ENCODE peak calls at places on chromosomes 2 and 18, in ten cellular contexts. One of them, this sample, is unnamed.

GRCh38 chr2:144421606-144422510 is 98.1 kb downstream of the ZEB2 start:
- DNase-seq in right atrium auricular region: no peak
- DNase-seq in SK-N-SH: no peak
- DNase-seq in colonic mucosa: no peak
- DNase-seq in Peyer's patch: no peak
- DNase-seq in GM23338: no peak
- DNase-seq in breast epithelium: no peak
- DNase-seq in heart left ventricle: no peak
- DNase-seq in fibroblast of lung: no peak
- DNase-seq in heart right ventricle: no peak
- DNase-seq in this sample: no peak

GRCh38 chr2:86301711-86302202 is 35.7 kb downstream of the REEP1 start:
- DNase-seq in Peyer's patch: peak; percentile 50
- DNase-seq in GM23338: no peak
- DNase-seq in right atrium auricular region: no peak
- DNase-seq in heart left ventricle: no peak
- DNase-seq in colonic mucosa: no peak
- DNase-seq in breast epithelium: no peak
- DNase-seq in fibroblast of lung: no peak
- DNase-seq in heart right ventricle: no peak
- DNase-seq in SK-N-SH: no peak
- DNase-seq in this sample: peak; percentile 82

GRCh38 chr2:183799761-183800160 is 675.5 kb downstream of the NUP35 start:
- DNase-seq in heart left ventricle: no peak
- DNase-seq in GM23338: no peak
- DNase-seq in Peyer's patch: no peak
- DNase-seq in colonic mucosa: no peak
- DNase-seq in breast epithelium: no peak
- DNase-seq in fibroblast of lung: no peak
- DNase-seq in heart right ventricle: no peak
- DNase-seq in right atrium auricular region: no peak
- DNase-seq in SK-N-SH: no peak
- DNase-seq in this sample: no peak

GRCh38 chr2:151051584-151052220 is 210.0 kb downstream of the RBM43 start:
- DNase-seq in breast epithelium: no peak
- DNase-seq in Peyer's patch: peak; percentile 57
- DNase-seq in heart right ventricle: peak; percentile 6
- DNase-seq in colonic mucosa: peak; percentile 23
- DNase-seq in GM23338: peak; percentile 66
- DNase-seq in heart left ventricle: peak; percentile 10
- DNase-seq in right atrium auricular region: no peak
- DNase-seq in fibroblast of lung: peak; percentile 41
- DNase-seq in SK-N-SH: peak; percentile 37
- DNase-seq in this sample: peak; percentile 77

GRCh38 chr2:3361518-3362438 is 15.8 kb downstream of the EIPR1 start:
- DNase-seq in heart left ventricle: no peak
- DNase-seq in SK-N-SH: no peak
- DNase-seq in right atrium auricular region: no peak
- DNase-seq in colonic mucosa: no peak
- DNase-seq in breast epithelium: no peak
- DNase-seq in fibroblast of lung: no peak
- DNase-seq in heart right ventricle: no peak
- DNase-seq in Peyer's patch: no peak
- DNase-seq in GM23338: no peak
- DNase-seq in this sample: no peak

GRCh38 chr2:130316596-130316995 is 26.1 kb upstream of the IMP4 start:
- DNase-seq in colonic mucosa: no peak
- DNase-seq in heart right ventricle: no peak
- DNase-seq in SK-N-SH: no peak
- DNase-seq in GM23338: no peak
- DNase-seq in heart left ventricle: no peak
- DNase-seq in right atrium auricular region: no peak
- DNase-seq in breast epithelium: no peak
- DNase-seq in Peyer's patch: no peak
- DNase-seq in fibroblast of lung: no peak
- DNase-seq in this sample: no peak

GRCh38 chr2:219875036-219875435 is 247.6 kb downstream of the SLC4A3 start:
- DNase-seq in right atrium auricular region: no peak
- DNase-seq in Peyer's patch: no peak
- DNase-seq in SK-N-SH: no peak
- DNase-seq in breast epithelium: no peak
- DNase-seq in fibroblast of lung: no peak
- DNase-seq in heart right ventricle: no peak
- DNase-seq in heart left ventricle: no peak
- DNase-seq in colonic mucosa: no peak
- DNase-seq in GM23338: no peak
- DNase-seq in this sample: no peak

GRCh38 chr18:80229342-80229741 is 18.0 kb downstream of the PARD6G start:
- DNase-seq in heart left ventricle: no peak
- DNase-seq in Peyer's patch: no peak
- DNase-seq in SK-N-SH: no peak
- DNase-seq in right atrium auricular region: peak; percentile 32
- DNase-seq in fibroblast of lung: no peak
- DNase-seq in heart right ventricle: no peak
- DNase-seq in colonic mucosa: no peak
- DNase-seq in breast epithelium: no peak
- DNase-seq in GM23338: no peak
- DNase-seq in this sample: no peak

GRCh38 chr2:29834624-29835023 is 86.8 kb downstream of the ALK start:
- DNase-seq in colonic mucosa: no peak
- DNase-seq in SK-N-SH: no peak
- DNase-seq in breast epithelium: no peak
- DNase-seq in heart right ventricle: no peak
- DNase-seq in fibroblast of lung: peak; percentile 84
- DNase-seq in heart left ventricle: no peak
- DNase-seq in Peyer's patch: no peak
- DNase-seq in right atrium auricular region: no peak
- DNase-seq in GM23338: no peak
- DNase-seq in this sample: peak; percentile 55

GRCh38 chr2:54954705-54955357 is 95.4 kb downstream of the RTN4 start:
- DNase-seq in right atrium auricular region: no peak
- DNase-seq in heart right ventricle: no peak
- DNase-seq in Peyer's patch: no peak
- DNase-seq in colonic mucosa: no peak
- DNase-seq in fibroblast of lung: no peak
- DNase-seq in SK-N-SH: peak; percentile 36
- DNase-seq in breast epithelium: no peak
- DNase-seq in GM23338: no peak
- DNase-seq in heart left ventricle: no peak
- DNase-seq in this sample: no peak

GRCh38 chr2:171482308-171482707 is 40.0 kb upstream of the CYBRD1 start:
- DNase-seq in GM23338: no peak
- DNase-seq in Peyer's patch: no peak
- DNase-seq in heart left ventricle: no peak
- DNase-seq in right atrium auricular region: no peak
- DNase-seq in SK-N-SH: no peak
- DNase-seq in heart right ventricle: no peak
- DNase-seq in fibroblast of lung: no peak
- DNase-seq in colonic mucosa: no peak
- DNase-seq in breast epithelium: no peak
- DNase-seq in this sample: no peak

GRCh38 chr2:51505533-51505932 is 473.6 kb upstream of the NRXN1 start:
- DNase-seq in heart left ventricle: no peak
- DNase-seq in Peyer's patch: no peak
- DNase-seq in GM23338: peak; percentile 46
- DNase-seq in heart right ventricle: no peak
- DNase-seq in colonic mucosa: no peak
- DNase-seq in right atrium auricular region: no peak
- DNase-seq in breast epithelium: no peak
- DNase-seq in fibroblast of lung: no peak
- DNase-seq in SK-N-SH: no peak
- DNase-seq in this sample: peak; percentile 19

GRCh38 chr2:207467716-207468347 is 61.9 kb upstream of the CREB1 start:
- DNase-seq in colonic mucosa: no peak
- DNase-seq in heart right ventricle: no peak
- DNase-seq in GM23338: no peak
- DNase-seq in heart left ventricle: no peak
- DNase-seq in Peyer's patch: no peak
- DNase-seq in breast epithelium: no peak
- DNase-seq in SK-N-SH: no peak
- DNase-seq in fibroblast of lung: peak; percentile 87
- DNase-seq in right atrium auricular region: no peak
- DNase-seq in this sample: no peak

GRCh38 chr2:145975406-145975805 is 1455.5 kb upstream of the ZEB2 start:
- DNase-seq in GM23338: no peak
- DNase-seq in heart right ventricle: no peak
- DNase-seq in right atrium auricular region: no peak
- DNase-seq in colonic mucosa: no peak
- DNase-seq in breast epithelium: no peak
- DNase-seq in Peyer's patch: no peak
- DNase-seq in SK-N-SH: no peak
- DNase-seq in fibroblast of lung: peak; percentile 61
- DNase-seq in heart left ventricle: no peak
- DNase-seq in this sample: peak; percentile 46

GRCh38 chr2:232308986-232309385 is 69.6 kb upstream of the ALPP start:
- DNase-seq in SK-N-SH: no peak
- DNase-seq in heart left ventricle: no peak
- DNase-seq in heart right ventricle: no peak
- DNase-seq in fibroblast of lung: no peak
- DNase-seq in GM23338: no peak
- DNase-seq in breast epithelium: no peak
- DNase-seq in right atrium auricular region: no peak
- DNase-seq in colonic mucosa: no peak
- DNase-seq in Peyer's patch: peak; percentile 39
- DNase-seq in this sample: no peak

GRCh38 chr2:1708476-1709334 is 35.6 kb downstream of the PXDN start:
- DNase-seq in Peyer's patch: no peak
- DNase-seq in SK-N-SH: peak; percentile 58
- DNase-seq in heart left ventricle: peak; percentile 48
- DNase-seq in heart right ventricle: peak; percentile 54
- DNase-seq in colonic mucosa: no peak
- DNase-seq in breast epithelium: peak; percentile 50
- DNase-seq in GM23338: no peak
- DNase-seq in fibroblast of lung: peak; percentile 46
- DNase-seq in right atrium auricular region: no peak
- DNase-seq in this sample: no peak
- H3K4me1 ChIP-seq in Peyer's patch: peaks cover 13% of the 10 kb centered on the region
- H3K4me1 ChIP-seq in SK-N-SH: peaks cover 14% of the 10 kb centered on the region
- H3K4me1 ChIP-seq in heart left ventricle: peaks cover 32% of the 10 kb centered on the region
- H3K4me1 ChIP-seq in heart right ventricle: peaks cover 58% of the 10 kb centered on the region
- H3K4me1 ChIP-seq in colonic mucosa: peaks cover 4% of the 10 kb centered on the region
- H3K4me1 ChIP-seq in breast epithelium: peaks cover 8% of the 10 kb centered on the region
- H3K4me1 ChIP-seq in GM23338: peaks cover 14% of the 10 kb centered on the region
- H3K4me1 ChIP-seq in fibroblast of lung: peaks cover 20% of the 10 kb centered on the region
- H3K4me1 ChIP-seq in right atrium auricular region: peaks cover 58% of the 10 kb centered on the region
- H3K4me1 ChIP-seq in this sample: peaks cover 66% of the 10 kb centered on the region

DNA sequence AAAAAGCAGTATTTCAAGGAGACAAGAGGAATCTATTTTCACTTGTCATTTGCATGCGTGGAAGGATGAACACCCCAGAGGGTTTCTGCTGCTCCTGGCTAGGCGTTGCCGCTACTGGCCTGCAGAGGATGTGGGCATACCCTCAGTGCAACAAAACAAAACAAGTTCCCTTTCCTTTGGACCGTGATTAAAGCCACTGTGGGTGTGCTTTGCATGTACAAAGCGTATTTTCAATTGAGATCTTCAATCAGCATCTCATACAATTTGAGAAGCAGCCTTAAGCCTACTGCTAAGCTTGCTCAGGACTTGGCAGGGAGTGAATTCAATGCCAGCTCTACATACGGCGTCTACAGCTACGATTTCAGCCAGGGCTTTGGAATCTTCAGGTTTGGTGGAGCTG is 298.4 kb downstream of the LPIN1 start:
- DNase-seq in Peyer's patch: peak; percentile 78
- DNase-seq in right atrium auricular region: no peak
- DNase-seq in heart right ventricle: no peak
- DNase-seq in fibroblast of lung: no peak
- DNase-seq in breast epithelium: no peak
- DNase-seq in SK-N-SH: no peak
- DNase-seq in GM23338: no peak
- DNase-seq in heart left ventricle: no peak
- DNase-seq in colonic mucosa: no peak
- DNase-seq in this sample: no peak
- H3K4me3 ChIP-seq in Peyer's patch: no peak overlapping the region
- H3K4me3 ChIP-seq in right atrium auricular region: no peak overlapping the region
- H3K4me3 ChIP-seq in heart right ventricle: no peak overlapping the region
- H3K4me3 ChIP-seq in fibroblast of lung: no peak overlapping the region
- H3K4me3 ChIP-seq in breast epithelium: no peak overlapping the region
- H3K4me3 ChIP-seq in SK-N-SH: no peak overlapping the region
- H3K4me3 ChIP-seq in GM23338: no peak overlapping the region
- H3K4me3 ChIP-seq in heart left ventricle: no peak overlapping the region
- H3K4me3 ChIP-seq in colonic mucosa: no peak overlapping the region
- H3K4me3 ChIP-seq in this sample: no peak overlapping the region

GRCh38 chr2:218418717-218419458 is at the start of gene VIL1:
- DNase-seq in breast epithelium: no peak
- DNase-seq in right atrium auricular region: no peak
- DNase-seq in Peyer's patch: peak; percentile 92
- DNase-seq in colonic mucosa: peak; percentile 94
- DNase-seq in heart right ventricle: no peak
- DNase-seq in heart left ventricle: no peak
- DNase-seq in SK-N-SH: no peak
- DNase-seq in fibroblast of lung: no peak
- DNase-seq in GM23338: peak; percentile 63
- DNase-seq in this sample: no peak
- H3K27ac ChIP-seq in breast epithelium: no peak within 1 kb of the TSS
- H3K27ac ChIP-seq in right atrium auricular region: no peak within 1 kb of the TSS
- H3K27ac ChIP-seq in Peyer's patch: peak within 1 kb of the TSS; percentile 66
- H3K27ac ChIP-seq in colonic mucosa: peak within 1 kb of the TSS; percentile 88
- H3K27ac ChIP-seq in heart right ventricle: no peak within 1 kb of the TSS
- H3K27ac ChIP-seq in heart left ventricle: no peak within 1 kb of the TSS
- H3K27ac ChIP-seq in SK-N-SH: no peak within 1 kb of the TSS
- H3K27ac ChIP-seq in fibroblast of lung: no peak within 1 kb of the TSS
- H3K27ac ChIP-seq in GM23338: no peak within 1 kb of the TSS
- H3K27ac ChIP-seq in this sample: no peak within 1 kb of the TSS

GRCh38 chr2:177245010-177245422 is 19.5 kb downstream of the NFE2L2 start:
- DNase-seq in SK-N-SH: no peak
- DNase-seq in colonic mucosa: no peak
- DNase-seq in Peyer's patch: no peak
- DNase-seq in breast epithelium: no peak
- DNase-seq in right atrium auricular region: no peak
- DNase-seq in fibroblast of lung: peak; percentile 88
- DNase-seq in heart left ventricle: no peak
- DNase-seq in heart right ventricle: no peak
- DNase-seq in GM23338: peak; percentile 35
- DNase-seq in this sample: peak; percentile 49

GRCh38 chr2:177243073-177243472 is 21.5 kb downstream of the NFE2L2 start:
- DNase-seq in heart right ventricle: no peak
- DNase-seq in Peyer's patch: no peak
- DNase-seq in right atrium auricular region: no peak
- DNase-seq in SK-N-SH: no peak
- DNase-seq in GM23338: no peak
- DNase-seq in fibroblast of lung: no peak
- DNase-seq in colonic mucosa: no peak
- DNase-seq in breast epithelium: no peak
- DNase-seq in heart left ventricle: no peak
- DNase-seq in this sample: no peak

GRCh38 chr2:177242136-177242987 is 22.2 kb downstream of the NFE2L2 start:
- DNase-seq in Peyer's patch: no peak
- DNase-seq in right atrium auricular region: no peak
- DNase-seq in heart right ventricle: no peak
- DNase-seq in breast epithelium: no peak
- DNase-seq in SK-N-SH: peak; percentile 25
- DNase-seq in fibroblast of lung: peak; percentile 97
- DNase-seq in heart left ventricle: no peak
- DNase-seq in colonic mucosa: no peak
- DNase-seq in GM23338: no peak
- DNase-seq in this sample: peak; percentile 79

GRCh38 chr2:177244244-177244771 is 20.2 kb downstream of the NFE2L2 start:
- DNase-seq in heart right ventricle: no peak
- DNase-seq in GM23338: no peak
- DNase-seq in Peyer's patch: no peak
- DNase-seq in colonic mucosa: no peak
- DNase-seq in SK-N-SH: no peak
- DNase-seq in right atrium auricular region: no peak
- DNase-seq in breast epithelium: no peak
- DNase-seq in heart left ventricle: no peak
- DNase-seq in fibroblast of lung: no peak
- DNase-seq in this sample: no peak

GRCh38 chr2:177243476-177243875 is 21.1 kb downstream of the NFE2L2 start:
- DNase-seq in right atrium auricular region: no peak
- DNase-seq in fibroblast of lung: no peak
- DNase-seq in GM23338: no peak
- DNase-seq in SK-N-SH: no peak
- DNase-seq in breast epithelium: no peak
- DNase-seq in heart left ventricle: no peak
- DNase-seq in Peyer's patch: no peak
- DNase-seq in heart right ventricle: no peak
- DNase-seq in colonic mucosa: no peak
- DNase-seq in this sample: no peak
- H3K4me1 ChIP-seq in right atrium auricular region: peaks cover 100% of the 10 kb centered on the region
- H3K4me1 ChIP-seq in fibroblast of lung: peaks cover 39% of the 10 kb centered on the region
- H3K4me1 ChIP-seq in GM23338: peaks cover 44% of the 10 kb centered on the region
- H3K4me1 ChIP-seq in SK-N-SH: peaks cover 62% of the 10 kb centered on the region
- H3K4me1 ChIP-seq in breast epithelium: peaks cover 14% of the 10 kb centered on the region
- H3K4me1 ChIP-seq in heart left ventricle: peaks cover 80% of the 10 kb centered on the region
- H3K4me1 ChIP-seq in Peyer's patch: peaks cover 87% of the 10 kb centered on the region
- H3K4me1 ChIP-seq in heart right ventricle: peaks cover 100% of the 10 kb centered on the region
- H3K4me1 ChIP-seq in colonic mucosa: peaks cover 24% of the 10 kb centered on the region
- H3K4me1 ChIP-seq in this sample: peaks cover 45% of the 10 kb centered on the region